ENCODE peak calls at places on chromosome 12, in five cellular contexts. V, R, D, B and M are unnamed samples.

GRCh38 chr12:12270226-12270625 is 3.4 kb upstream of the LRP6 start:
- DNase-seq in V (no peak), R (no peak), D (no peak), B (no peak), M (no peak)

GRCh38 chr12:100793182-100793581 is 1.4 kb upstream of the ANO4 start:
- DNase-seq in V (no peak), R (no peak), D (no peak), B (no peak), M (no peak)

GRCh38 chr12:52198454-52199215 is 6.8 kb upstream of the KRT80 start:
- DNase-seq in V (no peak), R (no peak), D (no peak), B (no peak), M (no peak)

GRCh38 chr12:46808317-46808716 is 17.5 kb downstream of the SLC38A4 start:
- DNase-seq in V (no peak), R (no peak), D (no peak), B (no peak), M (no peak)

GRCh38 chr12:105330938-105331804 is 680 bp downstream of the C12orf75 start:
- DNase-seq in V (peak), R (peak), D (no peak), B (peak), M (no peak)

GRCh38 chr12:130714091-130714590 is 2.0 kb downstream of the RIMBP2 start:
- DNase-seq in V (no peak), R (peak), D (no peak), B (no peak), M (no peak)

GRCh38 chr12:92466391-92467305 is 236.1 kb upstream of the PLEKHG7 start:
- DNase-seq in V (no peak), R (no peak), D (no peak), B (no peak), M (no peak)

GRCh38 chr12:72511906-72512305 is 239.7 kb downstream of the TRHDE start:
- DNase-seq in V (no peak), R (no peak), D (no peak), B (no peak), M (no peak)

GRCh38 chr12:87082756-87083155 is 826.6 kb upstream of the MGAT4C start:
- DNase-seq in V (no peak), R (no peak), D (no peak), B (no peak), M (no peak)

GRCh38 chr12:78179346-78179745 is 348.7 kb downstream of the NAV3 start:
- DNase-seq in V (no peak), R (no peak), D (no peak), B (no peak), M (no peak)

GRCh38 chr12:65584041-65584440 is 240.2 kb upstream of the HMGA2 start:
- DNase-seq in V (no peak), R (no peak), D (no peak), B (no peak), M (no peak)

GRCh38 chr12:122836027-122836921 is 1.0 kb downstream of the HIP1R start:
- DNase-seq in V (peak), R (no peak), D (no peak), B (no peak), M (no peak)

GRCh38 chr12:122855985-122856831 is 21.0 kb downstream of the HIP1R start:
- DNase-seq in V (no peak), R (no peak), D (no peak), B (no peak), M (no peak)

GRCh38 chr12:5567021-5567744 is 135.3 kb downstream of the NTF3 start:
- DNase-seq in V (no peak), R (no peak), D (no peak), B (no peak), M (no peak)

GRCh38 chr12:19131020-19131431 is 1.5 kb downstream of the PLEKHA5 start:
- DNase-seq in V (no peak), R (no peak), D (no peak), B (no peak), M (no peak)

GRCh38 chr12:93203361-93203760 is 174.4 kb upstream of the NUDT4 start:
- DNase-seq in V (no peak), R (no peak), D (no peak), B (no peak), M (no peak)

GRCh38 chr12:48936379-48936979 is 11.2 kb upstream of the FKBP11 start:
- DNase-seq in V (peak), R (peak), D (peak), B (peak), M (peak)

GRCh38 chr12:131067993-131068942 is 114.6 kb downstream of the ADGRD1 start:
- DNase-seq in V (no peak), R (no peak), D (no peak), B (no peak), M (peak)

GRCh38 chr12:22412581-22412980 is 78.1 kb upstream of the ST8SIA1 start:
- DNase-seq in V (no peak), R (no peak), D (no peak), B (no peak), M (no peak)

GRCh38 chr12:4483885-4484823 is 38.5 kb upstream of the FGF6 start:
- DNase-seq in V (no peak), R (no peak), D (no peak), B (no peak), M (no peak)

GRCh38 chr12:98401427-98401826 is 114.0 kb upstream of the TMPO start:
- DNase-seq in V (no peak), R (no peak), D (no peak), B (no peak), M (no peak)

GRCh38 chr12:66756631-66757030 is 77.8 kb upstream of the GRIP1 start:
- DNase-seq in V (no peak), R (no peak), D (no peak), B (no peak), M (no peak)

GRCh38 chr12:84924956-84925355 is 12.4 kb upstream of the SLC6A15 start:
- DNase-seq in V (no peak), R (no peak), D (no peak), B (no peak), M (no peak)